ENCODE peak calls at places on chromosomes 13 and 19, in seven cellular contexts. B, U, D, J, T, G and S are unnamed samples.
A peak's percentile ranks its signal among the peaks of the same experiment; 100 is the strongest.

GRCh38 chr19:42076375-42076944 is 494 bp downstream of the ZNF574 start:
- DNase-seq in U (no peak), J (peak; percentile 85), B (no peak), D (no peak), T (peak; percentile 44), G (no peak), S (no peak)

GRCh38 chr19:41330946-41331678 is 21.1 kb downstream of the CCDC97 start:
- DNase-seq in T (no peak), B (no peak), D (no peak), G (no peak), J (no peak), U (no peak), S (no peak)

GRCh38 chr13:50511877-50512332 is 331.6 kb downstream of the DLEU7 start:
- DNase-seq in D (no peak), U (no peak), T (no peak), G (no peak), B (no peak), J (no peak), S (no peak)

GRCh38 chr13:87941244-87941643 is 270.1 kb downstream of the SLITRK5 start:
- DNase-seq in B (no peak), J (no peak), U (no peak), T (no peak), G (no peak), D (no peak), S (no peak)

GRCh38 chr13:91368101-91368500 is 20.6 kb downstream of the MIR17HG start:
- DNase-seq in B (no peak), U (no peak), T (no peak), G (no peak), D (no peak), J (no peak), S (no peak)

GRCh38 chr13:38670627-38671026 is 16.2 kb upstream of the FREM2 start:
- DNase-seq in T (no peak), B (no peak), U (no peak), G (no peak), D (no peak), J (no peak), S (no peak)

GRCh38 chr19:12969292-12969988 is at the start of gene DAND5:
- DNase-seq in D (no peak), T (no peak), G (no peak), B (peak; percentile 41), U (no peak), J (peak; percentile 77), S (peak; percentile 78)

GRCh38 chr19:19381007-19381926 is 24.2 kb upstream of the GATAD2A start:
- DNase-seq in U (no peak), B (no peak), J (no peak), D (no peak), G (no peak), T (no peak), S (no peak)

GRCh38 chr13:44198826-44199225 is 174.8 kb upstream of the SERP2 start:
- DNase-seq in T (no peak), D (no peak), U (no peak), J (no peak), B (no peak), G (no peak), S (no peak)

GRCh38 chr13:37540228-37540627 is 58.3 kb downstream of the POSTN start:
- DNase-seq in T (no peak), U (no peak), G (no peak), B (no peak), D (no peak), J (no peak), S (no peak)

GRCh38 chr19:51691122-51692064 is 1.7 kb upstream of the SPACA6 start:
- DNase-seq in G (peak; percentile 35), T (no peak), J (no peak), D (no peak), U (no peak), B (no peak), S (peak; percentile 46)

GRCh38 chr13:28387740-28388501 is 107.0 kb downstream of the FLT1 start:
- DNase-seq in G (no peak), B (no peak), J (no peak), T (no peak), U (no peak), D (no peak), S (no peak)

GRCh38 chr19:54189020-54189667 is at the start of gene MBOAT7:
- DNase-seq in T (no peak), J (no peak), G (no peak), D (no peak), B (peak; percentile 74), U (no peak), S (no peak)

GRCh38 chr19:48506138-48506733 is 5.4 kb downstream of the LMTK3 start:
- DNase-seq in D (no peak), J (no peak), G (no peak), T (no peak), B (peak; percentile 45), U (no peak), S (peak; percentile 33)

GRCh38 chr13:88919970-88920628 is 1248.9 kb downstream of the SLITRK5 start:
- DNase-seq in G (no peak), J (no peak), B (no peak), U (no peak), D (no peak), T (no peak), S (no peak)

GRCh38 chr13:95636853-95637252 is 7.7 kb downstream of the DZIP1 start:
- DNase-seq in B (no peak), D (no peak), T (no peak), J (no peak), U (no peak), G (no peak), S (no peak)

GRCh38 chr13:100438059-100438788 is 150.4 kb downstream of the GGACT start:
- DNase-seq in T (no peak), U (no peak), G (no peak), J (no peak), B (no peak), D (no peak), S (no peak)

GRCh38 chr13:44876782-44877324 is 112.4 kb downstream of the NUFIP1 start:
- DNase-seq in T (no peak), J (no peak), D (no peak), B (peak; percentile 48), U (no peak), G (no peak), S (no peak)

GRCh38 chr13:81795710-81796109 is 1454.8 kb upstream of the SPRY2 start:
- DNase-seq in T (no peak), B (no peak), J (no peak), G (no peak), U (no peak), D (no peak), S (no peak)

GRCh38 chr19:19538077-19538764 is at the start of gene CILP2:
- DNase-seq in D (peak; percentile 26), T (no peak), G (peak; percentile 77), B (no peak), U (no peak), J (peak; percentile 86), S (no peak)

GRCh38 chr13:68667863-68668262 is 1437.7 kb upstream of the PCDH9 start:
- DNase-seq in G (no peak), T (no peak), B (no peak), D (no peak), J (no peak), U (no peak), S (no peak)

GRCh38 chr13:110289174-110289573 is 17.8 kb downstream of the COL4A1 start:
- DNase-seq in D (no peak), T (no peak), B (no peak), G (no peak), U (no peak), J (no peak), S (no peak)

GRCh38 chr13:110287031-110287828 is 19.7 kb downstream of the COL4A1 start:
- DNase-seq in G (no peak), D (no peak), B (no peak), J (no peak), T (no peak), U (no peak), S (no peak)

GRCh38 chr13:110284809-110285519 is 22.0 kb downstream of the COL4A1 start:
- DNase-seq in U (no peak), T (no peak), G (no peak), J (no peak), B (no peak), D (no peak), S (no peak)

GRCh38 chr13:110283661-110284516 is 23.1 kb downstream of the COL4A1 start:
- DNase-seq in T (no peak), U (no peak), B (no peak), D (no peak), G (no peak), J (no peak), S (no peak)

GRCh38 chr13:110285991-110286923 is 20.7 kb downstream of the COL4A1 start:
- DNase-seq in D (no peak), G (no peak), U (no peak), T (no peak), J (no peak), B (no peak), S (peak; percentile 45)
- H3K27ac ChIP-seq in D (peak overlapping the region; percentile 57), G (no peak overlapping the region), U (peak overlapping the region; percentile 62), T (peak overlapping the region; percentile 53), J (peak overlapping the region; percentile 30), B (no peak overlapping the region), S (peak overlapping the region; percentile 46)

DNA sequence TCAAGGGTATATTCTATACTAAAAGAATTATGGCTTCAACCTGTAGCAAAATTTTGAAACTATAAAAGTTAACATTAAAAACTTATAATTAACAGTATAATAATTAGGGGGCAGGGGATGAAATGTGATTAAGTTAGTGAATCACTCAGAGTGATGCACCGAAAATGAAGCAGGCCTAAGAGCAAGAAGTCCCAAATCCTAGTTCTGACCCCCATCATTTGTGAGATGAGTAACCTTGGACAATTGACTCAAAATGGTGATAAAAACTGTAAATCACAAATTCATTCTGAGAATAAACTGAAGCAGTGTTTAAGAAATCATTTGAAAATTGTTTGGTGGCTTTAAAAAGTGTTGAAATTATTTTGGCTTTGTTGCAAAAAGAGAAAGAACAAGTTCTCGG is 56.8 kb downstream of the KLF12 start:
- DNase-seq in B (no peak), D (no peak), G (no peak), U (no peak), T (no peak), J (no peak), S (no peak)
- H3K27ac ChIP-seq in B (no peak overlapping the region), D (peak overlapping the region; percentile 20), G (no peak overlapping the region), U (no peak overlapping the region), T (peak overlapping the region; percentile 28), J (no peak overlapping the region), S (no peak overlapping the region)

GRCh38 chr19:10878253-10878652 is 6.9 kb downstream of the CARM1 start:
- DNase-seq in D (no peak), U (no peak), B (no peak), T (no peak), G (no peak), J (no peak), S (no peak)

GRCh38 chr19:10884273-10884672 is 12.9 kb downstream of the CARM1 start:
- DNase-seq in T (peak; percentile 80), B (no peak), J (no peak), G (peak; percentile 60), U (no peak), D (no peak), S (no peak)

GRCh38 chr19:10885241-10886169 is 14.2 kb downstream of the CARM1 start:
- DNase-seq in G (peak; percentile 6), T (no peak), J (no peak), B (no peak), D (no peak), U (no peak), S (no peak)

GRCh38 chr19:10881403-10882107 is 10.2 kb downstream of the CARM1 start:
- DNase-seq in U (no peak), G (no peak), D (no peak), B (peak; percentile 71), T (no peak), J (no peak), S (no peak)

GRCh38 chr19:10882108-10882457 is 10.7 kb downstream of the CARM1 start:
- DNase-seq in J (no peak), T (no peak), G (no peak), B (no peak), U (no peak), D (no peak), S (no peak)
- H3K27ac ChIP-seq in J (no peak overlapping the region), T (no peak overlapping the region), G (no peak overlapping the region), B (no peak overlapping the region), U (no peak overlapping the region), D (no peak overlapping the region), S (no peak overlapping the region)

GRCh38 chr13:80341771-80342271 is 895 bp upstream of the SPRY2 start:
- DNase-seq in G (peak; percentile 68), D (peak; percentile 35), T (peak; percentile 30), B (no peak), U (no peak), J (no peak), S (peak; percentile 36)
- H3K27ac ChIP-seq in G (peak overlapping the region; percentile 97), D (peak overlapping the region; percentile 93), T (peak overlapping the region; percentile 92), B (peak overlapping the region; percentile 93), U (peak overlapping the region; percentile 96), J (peak overlapping the region; percentile 58), S (peak overlapping the region; percentile 96)